ENCODE peak calls at places on chromosome 10, in four cellular contexts. K is skeletal muscle cell, J is mesendoderm, V is HL-60. M is an unnamed sample.

GRCh38 chr10:6576326-6576725 is 3.8 kb downstream of the PRKCQ start:
- DNase-seq in K (no peak), J (no peak), V (no peak), M (no peak)

GRCh38 chr10:15430969-15431791 is 60.1 kb upstream of the FAM171A1 start:
- DNase-seq in K (no peak), J (no peak), V (no peak), M (no peak)

GRCh38 chr10:75663947-75664664 is 232.7 kb downstream of the LRMDA start:
- DNase-seq in K (no peak), J (no peak), V (no peak), M (no peak)

GRCh38 chr10:11875499-11876281 is 52.5 kb downstream of the PROSER2 start:
- DNase-seq in K (peak), J (peak), V (no peak), M (no peak)

GRCh38 chr10:67697646-67698245 is 1.8 kb upstream of the CTNNA3 start:
- DNase-seq in K (peak), J (peak), V (no peak), M (no peak)

GRCh38 chr10:11149499-11149898 is 131.8 kb downstream of the CELF2 start:
- DNase-seq in K (no peak), J (no peak), V (no peak), M (no peak)

GRCh38 chr10:37860494-37861190 is 3.2 kb upstream of the ZNF248 start:
- DNase-seq in K (peak), J (no peak), V (no peak), M (no peak)

GRCh38 chr10:6009961-6010360 is 32.6 kb upstream of the IL15RA start:
- DNase-seq in K (no peak), J (no peak), V (no peak), M (no peak)

GRCh38 chr10:101014230-101014884 is 14.7 kb downstream of the LZTS2 start:
- DNase-seq in K (no peak), J (peak), V (no peak), M (no peak)

GRCh38 chr10:24759706-24760105 is 36.0 kb upstream of the ARHGAP21 start:
- DNase-seq in K (no peak), J (no peak), V (no peak), M (no peak)

GRCh38 chr10:15346440-15347141 is 24.5 kb downstream of the FAM171A1 start:
- DNase-seq in K (no peak), J (no peak), V (no peak), M (no peak)

GRCh38 chr10:32943854-32944661 is 14.0 kb downstream of the ITGB1 start:
- DNase-seq in K (no peak), J (peak), V (no peak), M (no peak)

GRCh38 chr10:21534611-21535493 is 820 bp downstream of the MLLT10 start:
- DNase-seq in K (no peak), J (peak), V (no peak), M (peak)

GRCh38 chr10:100153239-100153840 is 32.5 kb downstream of the ERLIN1 start:
- DNase-seq in K (no peak), J (no peak), V (no peak), M (no peak)

GRCh38 chr10:35216303-35216905 is 89.8 kb downstream of the CREM start:
- DNase-seq in K (no peak), J (no peak), V (no peak), M (peak)

GRCh38 chr10:69333205-69333604 is 54.9 kb downstream of the HK1 start:
- DNase-seq in K (no peak), J (peak), V (no peak), M (no peak)

GRCh38 chr10:75040576-75040975 is 70.9 kb upstream of the SAMD8 start:
- DNase-seq in K (no peak), J (no peak), V (no peak), M (no peak)

GRCh38 chr10:7635431-7636125 is 31.2 kb downstream of the ITIH5 start:
- DNase-seq in K (no peak), J (no peak), V (no peak), M (no peak)

GRCh38 chr10:32256613-32257437 is 90.1 kb downstream of the EPC1 start:
- DNase-seq in K (no peak), J (peak), V (peak), M (peak)

GRCh38 chr10:110221721-110222261 is 14.4 kb downstream of the MXI1 start:
- DNase-seq in K (peak), J (peak), V (peak), M (peak)

GRCh38 chr10:114634607-114634974 is 23.5 kb downstream of the ABLIM1 start:
- DNase-seq in K (peak), J (peak), V (no peak), M (no peak)

GRCh38 chr10:43700306-43700705 is 51.6 kb upstream of the ZNF32 start:
- DNase-seq in K (no peak), J (no peak), V (no peak), M (no peak)

GRCh38 chr10:68559251-68559650 is 886 bp upstream of the TET1 start:
- DNase-seq in K (no peak), J (no peak), V (no peak), M (no peak)

GRCh38 chr10:98055875-98056516 is 25.6 kb upstream of the CRTAC1 start:
- DNase-seq in K (no peak), J (peak), V (no peak), M (no peak)

GRCh38 chr10:44379907-44380306 is 5.0 kb downstream of the CXCL12 start:
- DNase-seq in K (no peak), J (no peak), V (no peak), M (no peak)

GRCh38 chr10:109027534-109028185 is 895.7 kb downstream of the XPNPEP1 start:
- DNase-seq in K (no peak), J (no peak), V (no peak), M (no peak)

GRCh38 chr10:21732067-21732772 is 198.2 kb downstream of the MLLT10 start:
- DNase-seq in K (peak), J (peak), V (no peak), M (no peak)

GRCh38 chr10:71596759-71597158 is 122.8 kb downstream of the C10orf105 start:
- DNase-seq in K (no peak), J (no peak), V (no peak), M (no peak)

GRCh38 chr10:16360001-16360400 is 76.8 kb upstream of the PTER start:
- DNase-seq in K (no peak), J (no peak), V (no peak), M (no peak)

GRCh38 chr10:930415-931325 is 835 bp downstream of the LARP4B start:
- DNase-seq in K (no peak), J (peak), V (no peak), M (no peak)

GRCh38 chr10:80537705-80538480 is at the start of gene SH2D4B:
- DNase-seq in K (no peak), J (peak), V (no peak), M (no peak)

GRCh38 chr10:110350812-110351211 is 46.1 kb upstream of the SMNDC1 start:
- DNase-seq in K (no peak), J (no peak), V (no peak), M (no peak)